ENCODE peak calls at places on chromosomes 1 and 21, in six cellular contexts. P is GM12891, V is GM12878, X is K562, R is H1, M is HepG2. F is an unnamed sample.

GRCh38 chr1:3775498-3776230 is 3.1 kb downstream of the SMIM1 start:
- DNase-seq in R (no peak), V (no peak), X (peak), P (peak), M (peak), F (peak)

GRCh38 chr21:38083534-38083933 is 167.3 kb upstream of the KCNJ6 start:
- DNase-seq in V (no peak), R (no peak), M (no peak), X (no peak), P (no peak), F (no peak)

GRCh38 chr1:207284209-207284892 is 37.1 kb upstream of the CD55 start:
- DNase-seq in X (no peak), R (no peak), M (no peak), V (no peak), P (no peak), F (no peak)

GRCh38 chr21:44024257-44024656 is 12.1 kb downstream of the TRAPPC10 start:
- DNase-seq in V (no peak), X (no peak), R (no peak), M (no peak), P (no peak), F (no peak)

GRCh38 chr1:204564835-204565234 is 48.6 kb downstream of the MDM4 start:
- DNase-seq in R (no peak), P (peak), M (no peak), X (no peak), V (peak), F (peak)

GRCh38 chr1:94863297-94863911 is 43.2 kb downstream of the SLC44A3 start:
- DNase-seq in R (no peak), M (no peak), X (no peak), P (no peak), V (no peak), F (no peak)

GRCh38 chr21:33937931-33938339 is 22.3 kb upstream of the ATP5PO start:
- DNase-seq in X (no peak), V (no peak), M (no peak), P (no peak), R (peak), F (no peak)

GRCh38 chr1:222877854-222878253 is 63.0 kb downstream of the DISP1 start:
- DNase-seq in M (peak), R (no peak), V (no peak), P (no peak), X (peak), F (no peak)

GRCh38 chr1:243501002-243501401 is 245.2 kb downstream of the SDCCAG8 start:
- DNase-seq in M (no peak), X (no peak), V (no peak), R (no peak), P (no peak), F (no peak)

GRCh38 chr1:151897861-151898468 is 11.3 kb downstream of the THEM4 start:
- DNase-seq in M (no peak), R (no peak), X (no peak), V (no peak), P (no peak), F (no peak)

GRCh38 chr1:50181027-50181663 is 72.4 kb downstream of the ELAVL4 start:
- DNase-seq in X (no peak), P (no peak), V (no peak), R (no peak), M (no peak), F (no peak)

GRCh38 chr1:172727956-172728603 is 69.2 kb downstream of the FASLG start:
- DNase-seq in V (no peak), M (peak), R (peak), X (peak), P (no peak), F (no peak)

GRCh38 chr1:46394108-46394871 is at the start of gene FAAH:
- DNase-seq in R (peak), V (no peak), M (peak), X (no peak), P (no peak), F (no peak)

GRCh38 chr21:46021978-46022544 is 40.5 kb downstream of the COL6A1 start:
- DNase-seq in R (no peak), P (no peak), X (no peak), M (no peak), V (no peak), F (no peak)

GRCh38 chr21:25375675-25376074 is 231.6 kb downstream of the MRPL39 start:
- DNase-seq in R (no peak), X (no peak), M (no peak), P (no peak), V (no peak), F (no peak)

GRCh38 chr1:222588135-222588534 is 1.6 kb downstream of the TAF1A start:
- DNase-seq in R (no peak), P (no peak), X (no peak), M (no peak), V (no peak), F (no peak)

GRCh38 chr1:233252436-233252835 is 43.1 kb downstream of the PCNX2 start:
- DNase-seq in X (no peak), P (no peak), R (no peak), V (no peak), M (no peak), F (no peak)

GRCh38 chr1:56469640-56470371 is 109.6 kb downstream of the PLPP3 start:
- DNase-seq in M (no peak), V (no peak), X (no peak), R (no peak), P (no peak), F (no peak)

GRCh38 chr1:25562928-25563283 is 19.5 kb downstream of the LDLRAP1 start:
- DNase-seq in X (no peak), M (no peak), R (no peak), P (no peak), V (no peak), F (no peak)

GRCh38 chr1:88802950-88803349 is 88.4 kb downstream of the GTF2B start:
- DNase-seq in P (no peak), V (no peak), M (no peak), R (no peak), X (no peak), F (no peak)

GRCh38 chr1:1122981-1123480 is 7.1 kb upstream of the C1orf159 start:
- DNase-seq in V (no peak), X (no peak), P (peak), M (peak), R (peak), F (no peak)

GRCh38 chr1:20684651-20685050 is 23.5 kb upstream of the DDOST start:
- DNase-seq in M (no peak), P (no peak), R (no peak), V (no peak), X (no peak), F (no peak)

GRCh38 chr21:42677339-42678117 is 24.1 kb downstream of the PDE9A start:
- DNase-seq in P (no peak), V (no peak), M (no peak), X (peak), R (no peak), F (no peak)

GRCh38 chr1:39969048-39969447 is 14.1 kb downstream of the MFSD2A start:
- DNase-seq in P (no peak), V (no peak), R (no peak), X (no peak), M (no peak), F (no peak)

GRCh38 chr21:34813266-34813886 is 144.6 kb downstream of the CLIC6 start:
- DNase-seq in X (no peak), M (no peak), P (no peak), V (no peak), R (no peak), F (no peak)

GRCh38 chr1:207848234-207848633 is 62.7 kb downstream of the CD34 start:
- DNase-seq in M (peak), X (peak), P (no peak), R (no peak), V (no peak), F (no peak)

GRCh38 chr1:199690520-199690919 is 337.0 kb upstream of the NR5A2 start:
- DNase-seq in X (no peak), M (no peak), V (no peak), P (no peak), R (no peak), F (no peak)

GRCh38 chr1:63664742-63665141 is 71.5 kb downstream of the PGM1 start:
- DNase-seq in V (no peak), R (no peak), X (no peak), M (no peak), P (no peak), F (no peak)

GRCh38 chr1:208521534-208521933 is 277.4 kb upstream of the PLXNA2 start:
- DNase-seq in X (no peak), V (no peak), M (no peak), R (no peak), P (no peak), F (no peak)

GRCh38 chr1:229191066-229191674 is 79.7 kb upstream of the RAB4A start:
- DNase-seq in P (no peak), R (no peak), M (no peak), X (no peak), V (no peak), F (no peak)
- TF ChIP-seq POLR2A in P (no peak), R (no peak), M (no peak), X (no peak), V (no peak), F (no peak)

DNA sequence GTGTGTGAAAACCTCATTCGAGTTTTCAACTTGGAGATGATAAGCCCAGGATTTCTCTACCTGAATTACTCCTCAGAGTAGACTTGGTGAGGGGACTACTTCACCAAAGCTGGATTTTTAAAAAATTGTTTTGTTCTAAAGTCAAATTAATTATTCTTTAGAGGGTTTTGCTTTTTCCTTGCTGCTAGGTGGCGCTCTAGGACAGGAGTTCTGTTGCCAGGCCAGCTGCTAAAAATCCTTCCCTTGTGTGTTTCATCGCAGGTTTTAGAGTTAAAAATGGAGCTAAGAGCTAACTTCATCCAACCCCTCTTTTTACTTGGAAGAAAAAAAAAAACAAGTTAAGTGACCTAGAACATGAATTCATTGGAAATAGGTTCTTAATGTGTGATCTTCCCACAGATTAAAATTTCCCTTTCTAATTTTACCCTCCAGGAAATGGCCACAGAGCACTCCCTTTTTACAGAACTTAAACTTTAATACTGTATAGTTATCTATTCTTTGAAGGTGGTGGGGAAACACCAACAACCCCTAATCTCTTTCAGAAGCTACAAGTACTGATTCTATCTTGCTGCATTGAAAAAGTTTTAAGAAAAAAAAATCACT is 36.7 kb upstream of the FAM163A start:
- DNase-seq in P (peak), X (peak), V (no peak), R (peak), M (peak), F (peak)
- TF ChIP-seq TAF1 in P (no peak), X (no peak), V (no peak), R (no peak), M (no peak), F (no peak)

GRCh38 chr1:196357913-196358312 is 250.3 kb downstream of the KCNT2 start:
- DNase-seq in R (no peak), X (no peak), M (no peak), P (no peak), V (no peak), F (no peak)

GRCh38 chr1:196355206-196355786 is 252.9 kb downstream of the KCNT2 start:
- DNase-seq in P (no peak), V (no peak), R (no peak), X (peak), M (peak), F (no peak)

GRCh38 chr1:196366817-196367495 is 241.3 kb downstream of the KCNT2 start:
- DNase-seq in X (no peak), M (no peak), P (no peak), R (no peak), V (no peak), F (no peak)

GRCh38 chr1:196361112-196361714 is 247.0 kb downstream of the KCNT2 start:
- DNase-seq in X (peak), R (no peak), P (no peak), M (peak), V (no peak), F (no peak)
- TF ChIP-seq POLR2A in X (no peak), R (no peak), P (no peak), M (no peak), V (no peak), F (no peak)

DNA sequence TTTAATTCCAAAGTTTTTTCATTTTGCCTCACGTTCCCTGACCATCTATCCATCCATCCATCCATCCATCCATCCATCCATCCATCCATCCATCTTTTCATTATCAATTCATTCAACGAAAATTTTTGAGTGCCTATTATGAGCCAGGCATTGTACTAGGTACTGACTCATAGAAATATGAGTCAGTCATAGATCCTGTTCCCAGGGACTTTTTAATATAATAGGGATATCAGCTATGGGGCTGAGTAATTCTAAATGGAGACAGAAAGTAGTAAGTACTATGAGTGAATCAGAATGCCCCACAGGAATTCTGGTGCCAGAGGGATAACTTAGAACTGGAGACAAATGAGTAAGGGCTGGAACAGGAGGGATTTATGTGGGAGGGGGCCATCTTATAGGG is 49.8 kb upstream of the GNG12 start:
- DNase-seq in M (no peak), X (no peak), V (no peak), P (no peak), R (no peak), F (no peak)
- TF ChIP-seq TAF1 in M (no peak), X (no peak), V (no peak), P (no peak), R (no peak), F (no peak)

DNA sequence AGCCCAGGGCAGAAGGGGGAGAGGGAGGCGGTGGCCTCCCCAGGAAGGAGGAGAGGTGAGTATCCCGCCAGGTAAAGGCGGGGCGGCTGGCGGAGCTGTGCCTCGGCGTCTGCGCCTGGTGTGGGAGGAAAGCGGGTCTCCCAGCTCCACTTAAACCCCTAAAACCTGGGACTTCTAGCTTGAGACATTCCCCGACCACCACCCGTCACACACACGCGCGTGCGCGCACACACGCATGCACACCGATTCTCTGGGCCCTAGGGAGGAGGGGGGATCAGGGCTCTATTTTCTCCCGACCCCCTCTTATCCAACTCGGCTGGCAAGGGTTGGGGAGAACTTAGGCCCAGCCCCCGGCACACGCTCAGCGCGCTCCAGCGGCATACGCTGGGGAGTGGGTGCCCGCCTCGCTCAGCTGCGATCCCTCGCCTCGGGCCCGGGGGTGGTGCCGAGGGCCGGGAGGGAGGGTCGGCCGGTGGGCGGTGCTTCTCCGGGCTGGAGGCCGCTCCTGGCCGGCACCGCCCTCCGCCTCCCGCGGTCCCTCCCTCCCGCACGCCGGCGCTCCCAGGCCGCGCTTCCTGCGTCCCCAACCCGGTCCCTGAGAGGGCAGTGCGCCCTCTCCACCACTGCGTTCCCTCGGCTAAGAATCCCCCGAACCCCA is at the start of gene TMEM51:
- DNase-seq in R (peak), X (peak), M (peak), P (peak), V (no peak), F (no peak)
- TF ChIP-seq POLR2A in R (no peak), X (no peak), M (no peak), P (no peak), V (no peak), F (no peak)

GRCh38 chr1:225482489-225482950 is 54.7 kb upstream of the LBR start:
- DNase-seq in X (no peak), R (peak), V (no peak), P (no peak), M (no peak), F (no peak)
- TF ChIP-seq TAF1 in X (no peak), R (no peak), V (no peak), P (no peak), M (no peak), F (no peak)

GRCh38 chr1:244834596-244835275 is 722 bp upstream of the COX20 start:
- DNase-seq in R (no peak), V (peak), X (peak), P (peak), M (peak), F (no peak)
- TF ChIP-seq POLR2A in R (no peak), V (no peak), X (peak), P (peak), M (peak), F (peak)